ENCODE peak calls at places on chromosomes 4 and X, in five cellular contexts. M, J, Y, R and P are unnamed samples.

GRCh38 chrX:40683245-40683644 is 35.9 kb upstream of the CXorf38 start:
- DNase-seq in J (no peak), R (no peak), M (no peak), Y (no peak), P (no peak)

GRCh38 chrX:79854469-79854868 is 160.1 kb upstream of the TBX22 start:
- DNase-seq in Y (no peak), R (no peak), J (no peak), M (no peak), P (no peak)

GRCh38 chr4:101621120-101621519 is 169.4 kb upstream of the BANK1 start:
- DNase-seq in J (no peak), M (no peak), R (no peak), Y (no peak), P (no peak)

GRCh38 chrX:96407501-96407900 is 277.1 kb upstream of the DIAPH2 start:
- DNase-seq in R (no peak), M (no peak), J (no peak), Y (no peak), P (no peak)

GRCh38 chrX:45745479-45745878 is 544.8 kb upstream of the DIPK2B start:
- DNase-seq in Y (no peak), R (no peak), J (no peak), M (no peak), P (no peak)

GRCh38 chr4:113069212-113069892 is 19.9 kb downstream of the ANK2 start:
- DNase-seq in R (peak), J (no peak), M (no peak), Y (no peak), P (no peak)

GRCh38 chr4:62415256-62415655 is 1215.1 kb downstream of the ADGRL3 start:
- DNase-seq in J (no peak), Y (no peak), M (no peak), R (no peak), P (no peak)

GRCh38 chr4:83568057-83568456 is 32.1 kb downstream of the GPAT3 start:
- DNase-seq in R (no peak), Y (no peak), M (no peak), J (no peak), P (no peak)

GRCh38 chrX:130173190-130173895 is 1.6 kb downstream of the RAB33A start:
- DNase-seq in J (no peak), R (no peak), M (peak), Y (peak), P (no peak)

GRCh38 chrX:132412208-132412607 is 76.6 kb downstream of the MBNL3 start:
- DNase-seq in Y (no peak), R (no peak), M (no peak), J (no peak), P (no peak)

GRCh38 chrX:132414404-132414803 is 74.4 kb downstream of the MBNL3 start:
- DNase-seq in J (no peak), R (no peak), Y (no peak), M (no peak), P (no peak)

GRCh38 chrX:132411310-132411977 is 77.4 kb downstream of the MBNL3 start:
- DNase-seq in J (no peak), Y (no peak), R (no peak), M (no peak), P (no peak)

GRCh38 chrX:132415012-132415411 is 73.8 kb downstream of the MBNL3 start:
- DNase-seq in M (no peak), R (no peak), Y (no peak), J (no peak), P (no peak)

DNA sequence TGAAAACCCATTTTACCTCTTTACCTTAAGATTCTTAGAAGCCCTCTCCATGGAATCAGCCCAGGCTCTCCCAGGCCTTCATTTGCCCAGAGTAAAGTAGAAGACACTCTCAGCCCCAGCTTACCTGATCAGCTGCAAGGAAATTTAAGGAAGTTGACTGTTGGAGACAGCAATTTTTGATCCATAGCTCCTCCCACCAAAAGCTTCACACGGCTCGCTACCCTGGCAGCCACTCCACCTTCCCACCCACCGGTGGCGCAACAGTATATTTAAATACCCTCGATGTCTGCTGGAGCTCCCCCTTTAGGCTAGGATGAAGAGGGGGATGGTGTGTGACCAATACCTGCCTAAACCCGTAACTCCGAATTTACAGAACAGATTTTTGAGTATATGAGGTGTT is 75.4 kb downstream of the MBNL3 start:
- DNase-seq in M (no peak), R (peak), Y (no peak), J (no peak), P (no peak)
- TF ChIP-seq CTCF in M (no peak), R (peak), Y (no peak), J (no peak), P (no peak)

DNA sequence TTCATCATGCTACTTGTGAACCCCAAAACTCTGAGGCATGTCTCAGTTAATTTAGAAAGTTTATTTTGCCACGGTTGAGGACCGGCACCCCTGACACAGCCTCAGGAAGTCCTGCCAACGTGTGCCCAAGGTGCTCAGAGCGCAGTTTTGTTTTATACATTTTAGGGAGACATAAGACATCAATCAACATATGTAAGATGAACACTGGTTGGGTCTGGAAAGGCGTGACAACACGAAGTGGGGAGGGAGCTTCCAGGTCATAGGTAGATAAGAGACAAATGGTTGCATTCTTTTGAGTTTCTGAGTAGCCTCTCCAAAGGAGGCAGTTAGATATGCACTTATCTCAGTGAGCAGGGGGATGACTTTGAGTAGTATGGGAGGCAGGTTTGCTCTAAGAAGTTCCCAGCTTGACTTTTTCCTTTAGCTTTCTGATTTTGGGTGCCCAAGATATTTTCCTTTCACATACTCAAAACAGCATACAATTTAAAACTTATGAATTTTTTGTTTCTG is 98.9 kb downstream of the SYTL5 start:
- DNase-seq in J (no peak), M (no peak), Y (no peak), R (no peak), P (no peak)
- TF ChIP-seq CTCF in J (no peak), M (no peak), Y (no peak), R (no peak), P (no peak)

GRCh38 chr4:160406426-160406825 is 1303.5 kb downstream of the RAPGEF2 start:
- DNase-seq in R (no peak), Y (no peak), M (no peak), J (no peak), P (no peak)

DNA sequence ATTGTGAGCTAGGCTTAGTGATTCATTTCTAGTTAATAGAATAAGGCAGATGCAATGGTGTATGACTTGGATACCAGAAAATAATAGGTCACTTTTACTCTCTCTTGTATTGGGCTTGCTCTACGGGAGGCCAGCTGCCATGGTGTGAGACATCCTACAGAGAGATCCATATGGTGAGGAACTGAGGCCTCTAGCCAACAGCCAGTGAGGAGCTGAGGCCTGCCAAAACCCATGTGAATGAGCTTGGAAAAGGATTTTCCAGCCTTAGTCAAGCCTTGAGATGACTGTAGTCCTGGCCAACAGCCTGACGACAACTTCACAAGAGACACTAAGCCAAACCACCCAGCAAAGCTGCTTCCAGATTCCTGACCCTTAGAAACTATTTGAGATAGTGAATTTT is 1300.2 kb downstream of the RAPGEF2 start:
- DNase-seq in R (no peak), Y (no peak), J (no peak), M (no peak), P (no peak)
- TF ChIP-seq CTCF in R (no peak), Y (no peak), J (no peak), M (no peak), P (no peak)

GRCh38 chr4:127403523-127404084 is 229.2 kb upstream of the INTU start:
- DNase-seq in R (no peak), M (no peak), Y (no peak), J (no peak), P (no peak)

GRCh38 chr4:127406187-127406586 is 226.6 kb upstream of the INTU start:
- DNase-seq in J (no peak), R (no peak), Y (no peak), M (no peak), P (no peak)

GRCh38 chr4:127400736-127401346 is 231.9 kb upstream of the INTU start:
- DNase-seq in Y (peak), M (peak), R (peak), J (no peak), P (no peak)
- TF ChIP-seq CTCF in Y (peak), M (peak), R (peak), J (peak), P (peak)

GRCh38 chr4:158171456-158171790 is 1.4 kb downstream of the GASK1B start:
- DNase-seq in J (no peak), R (no peak), M (no peak), Y (no peak), P (no peak)

GRCh38 chr4:158172196-158172557 is 648 bp downstream of the GASK1B start:
- DNase-seq in M (no peak), R (no peak), J (no peak), Y (no peak), P (no peak)

GRCh38 chr4:158169931-158170690 is 2.7 kb downstream of the GASK1B start:
- DNase-seq in Y (no peak), R (no peak), M (no peak), J (no peak), P (no peak)

GRCh38 chr4:158170691-158171455 is 2.0 kb downstream of the GASK1B start:
- DNase-seq in Y (peak), M (peak), R (peak), J (peak), P (peak)

DNA sequence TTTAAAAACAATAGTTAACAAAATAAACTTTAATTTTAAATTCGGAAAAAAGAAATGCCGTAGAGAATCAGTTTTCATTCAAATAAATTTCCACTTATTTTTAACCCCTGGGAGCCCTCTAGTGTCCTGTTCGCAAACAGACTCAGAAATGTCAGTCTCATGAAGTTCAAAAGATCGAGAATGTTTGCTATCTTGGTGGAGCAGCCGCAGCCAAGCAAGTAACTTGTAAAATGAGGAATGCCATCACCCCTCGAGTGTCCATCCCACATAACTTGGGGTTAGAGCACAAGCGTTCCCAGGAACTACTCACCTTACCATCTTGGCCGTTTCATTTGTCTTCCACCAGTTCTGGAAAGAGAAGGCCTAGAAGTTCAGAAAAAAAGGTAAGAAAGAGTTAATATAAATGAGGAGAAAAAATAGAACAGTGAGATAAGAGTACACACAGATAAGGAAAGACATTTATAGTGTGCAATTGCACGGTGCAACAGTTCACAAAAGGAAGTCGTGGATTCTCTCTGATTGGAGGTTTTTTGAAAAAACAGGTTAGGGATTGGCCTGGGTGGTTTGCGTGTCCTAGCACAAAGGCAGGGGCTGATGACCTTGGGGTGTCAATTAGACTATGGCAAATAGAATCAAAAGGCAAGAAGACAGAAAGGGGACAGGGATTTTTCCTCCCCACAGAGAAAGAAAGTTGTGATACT is at the start of gene GASK1B:
- DNase-seq in Y (peak), R (no peak), M (peak), J (no peak), P (no peak)
- TF ChIP-seq CTCF in Y (peak), R (peak), M (peak), J (peak), P (peak)

GRCh38 chr4:89914609-89915008 is 20.0 kb downstream of the MMRN1 start:
- DNase-seq in Y (no peak), J (no peak), M (no peak), R (no peak), P (no peak)
- TF ChIP-seq CTCF in Y (no peak), J (no peak), M (no peak), R (no peak), P (peak)

DNA sequence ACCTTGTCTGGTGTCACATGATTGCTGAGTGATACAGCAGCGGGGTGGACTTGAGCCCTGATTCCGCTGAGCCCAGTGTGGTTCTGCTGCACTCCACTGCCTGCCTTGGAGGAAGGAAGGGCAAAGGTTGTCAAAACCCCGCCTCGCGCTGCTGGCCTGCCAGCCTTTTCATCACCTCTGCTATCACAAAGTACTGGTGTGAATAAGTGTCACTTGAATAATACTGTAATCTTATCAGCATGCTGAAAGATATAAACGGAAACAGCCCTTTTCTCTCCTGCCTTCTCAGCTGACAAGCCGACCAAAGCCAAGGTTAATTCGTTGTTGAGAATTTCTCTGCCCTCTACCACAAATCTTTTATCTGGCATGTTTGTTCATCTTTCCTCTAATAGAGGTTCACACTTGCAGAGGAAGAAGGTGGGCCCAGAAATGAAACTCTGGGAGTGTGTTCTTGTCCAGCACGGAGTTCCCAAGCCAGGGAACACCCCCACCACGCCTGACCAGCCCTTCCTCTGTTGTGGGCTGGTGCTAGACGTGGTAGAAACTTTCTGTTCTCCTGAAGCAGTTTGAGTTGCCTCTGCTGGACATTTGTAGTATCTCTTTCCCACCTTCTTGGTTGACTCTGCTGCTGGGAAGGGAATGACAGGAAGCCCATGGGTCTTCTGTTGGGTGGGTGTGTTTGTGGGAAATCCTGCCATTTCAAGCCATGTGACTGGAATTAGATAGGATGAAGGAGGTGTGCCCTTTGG is 21.5 kb downstream of the FHDC1 start:
- DNase-seq in Y (no peak), R (peak), J (peak), M (no peak), P (no peak)
- TF ChIP-seq CTCF in Y (no peak), R (no peak), J (no peak), M (no peak), P (peak)

GRCh38 chr4:48340905-48341775 is at the start of gene SLAIN2:
- DNase-seq in Y (peak), J (peak), M (peak), R (peak), P (peak)
- TF ChIP-seq CTCF in Y (peak), J (peak), M (peak), R (peak), P (peak)

DNA sequence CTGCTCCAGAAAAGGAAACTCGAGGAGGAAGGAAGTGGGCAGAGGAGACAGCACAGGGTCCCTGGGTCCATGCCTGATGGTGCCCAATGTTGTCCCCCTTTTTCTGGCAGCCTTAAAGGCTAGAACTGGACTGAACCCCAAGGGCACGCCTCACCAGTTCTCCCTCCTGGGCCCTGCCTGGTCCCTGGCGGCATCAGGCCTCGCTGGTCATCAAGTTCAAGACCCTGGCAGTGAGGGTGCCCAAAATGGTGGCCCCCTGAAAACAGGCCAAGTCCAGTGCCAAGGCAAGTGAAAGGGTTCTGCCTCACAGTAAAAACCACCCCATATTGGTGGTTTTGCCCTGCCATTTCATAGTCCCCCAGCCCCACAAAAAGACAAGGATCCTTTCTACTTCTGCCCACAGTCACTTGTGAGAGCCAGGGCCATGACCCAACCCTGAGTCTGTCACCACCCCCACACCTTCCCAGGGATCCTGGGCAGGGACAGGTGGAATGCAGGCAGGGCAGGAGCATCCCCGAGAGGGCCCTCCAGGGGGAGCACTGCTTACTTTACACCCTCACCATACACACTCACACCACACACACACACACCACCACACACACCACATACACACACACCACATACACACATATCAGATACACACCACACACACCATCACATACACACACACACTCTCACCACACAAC is 107.6 kb downstream of the DCTD start:
- DNase-seq in Y (no peak), R (no peak), M (no peak), J (no peak), P (no peak)
- TF ChIP-seq CTCF in Y (peak), R (peak), M (no peak), J (no peak), P (peak)

DNA sequence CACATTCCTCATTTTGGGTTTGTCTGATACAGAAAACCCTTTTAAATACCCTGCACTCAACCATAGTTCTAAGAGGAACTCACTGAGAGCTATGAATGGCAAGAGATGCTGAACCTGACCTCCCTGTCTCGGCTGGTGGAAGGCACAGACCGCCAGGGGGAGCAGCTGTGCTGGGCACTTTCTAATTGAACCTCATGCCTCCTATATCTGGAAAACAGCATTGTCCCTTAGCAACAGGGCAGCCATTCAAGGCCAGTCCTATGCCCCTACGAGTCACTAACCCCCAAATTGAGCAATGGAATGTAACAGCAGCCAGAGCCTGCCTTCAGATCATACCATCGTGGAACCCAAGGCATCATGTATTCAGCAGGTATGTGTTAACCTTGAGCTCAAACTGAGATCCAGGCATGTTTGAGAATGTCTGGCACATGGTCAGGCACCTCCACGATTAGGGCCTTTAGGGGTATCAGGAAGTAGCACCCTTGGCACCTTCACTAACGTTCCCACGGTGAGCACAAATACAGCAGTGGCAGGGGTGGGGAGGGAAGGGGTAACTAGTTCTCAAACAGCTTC is 5.1 kb downstream of the USP27X start:
- DNase-seq in J (peak), M (peak), R (peak), Y (peak), P (no peak)
- TF ChIP-seq CTCF in J (peak), M (peak), R (peak), Y (peak), P (peak)